ENCODE peak calls at places on chromosomes 11 and 22, in four cellular contexts. M, X, F and H are unnamed samples.

GRCh38 chr11:57920971-57921370 is 102.7 kb upstream of the OR9Q1 start:
- DNase-seq in F (no peak), M (no peak), X (no peak), H (no peak)

GRCh38 chr11:113114452-113115027 is 153.3 kb downstream of the NCAM1 start:
- DNase-seq in X (no peak), F (no peak), M (peak; percentile 27), H (peak; percentile 21)

GRCh38 chr11:13276454-13276851 is 1.1 kb upstream of the BMAL1 start:
- DNase-seq in F (no peak), X (no peak), M (peak; percentile 18), H (no peak)

GRCh38 chr11:6204708-6205107 is 649 bp upstream of the C11orf42 start:
- DNase-seq in M (no peak), X (no peak), F (no peak), H (no peak)

GRCh38 chr22:40412441-40412840 is 42.0 kb downstream of the SGSM3 start:
- DNase-seq in X (no peak), F (peak; percentile 83), M (no peak), H (peak; percentile 84)

GRCh38 chr22:19700790-19701419 is 13.4 kb upstream of the SEPTIN5 start:
- DNase-seq in M (no peak), F (no peak), X (no peak), H (no peak)

GRCh38 chr11:91981995-91982394 is 242.6 kb upstream of the FAT3 start:
- DNase-seq in F (no peak), M (peak; percentile 36), X (no peak), H (no peak)

GRCh38 chr11:6742260-6742659 is 29.5 kb downstream of the OR2AG2 start:
- DNase-seq in M (no peak), F (no peak), X (no peak), H (no peak)

GRCh38 chr11:26330255-26330654 is 1.7 kb upstream of the ANO3 start:
- DNase-seq in F (no peak), M (no peak), X (no peak), H (no peak)

GRCh38 chr11:69524291-69524882 is 42.9 kb downstream of the LINC01488 start:
- DNase-seq in X (no peak), M (no peak), F (no peak), H (no peak)

GRCh38 chr11:44518968-44519550 is 46.4 kb upstream of the CD82 start:
- DNase-seq in M (no peak), X (no peak), F (no peak), H (no peak)

GRCh38 chr11:134654161-134654915 is 242.3 kb upstream of the B3GAT1 start:
- DNase-seq in X (no peak), F (no peak), M (no peak), H (no peak)

GRCh38 chr11:35214792-35215193 is 75.8 kb downstream of the CD44 start:
- DNase-seq in F (no peak), M (no peak), X (peak; percentile 74), H (no peak)

GRCh38 chr11:12526789-12527188 is 147.4 kb upstream of the TEAD1 start:
- DNase-seq in M (no peak), F (no peak), X (no peak), H (no peak)

GRCh38 chr11:15821471-15821870 is 534.9 kb downstream of the SOX6 start:
- DNase-seq in M (no peak), X (no peak), F (no peak), H (no peak)

GRCh38 chr11:16776716-16777115 is 38.3 kb downstream of the C11orf58 start:
- DNase-seq in M (no peak), X (no peak), F (no peak), H (no peak)

GRCh38 chr11:27524155-27524554 is 17.6 kb upstream of the LIN7C start:
- DNase-seq in F (no peak), X (peak; percentile 35), M (no peak), H (no peak)

GRCh38 chr22:35411112-35411511 is 11.2 kb downstream of the MCM5 start:
- DNase-seq in X (no peak), M (peak; percentile 29), F (peak; percentile 67), H (peak; percentile 82)

GRCh38 chr11:125773516-125773915 is 5.1 kb downstream of the PATE2 start:
- DNase-seq in F (no peak), M (no peak), X (no peak), H (no peak)

GRCh38 chr11:115676206-115676605 is 172.0 kb upstream of the CADM1 start:
- DNase-seq in F (no peak), M (no peak), X (no peak), H (peak; percentile 16)

GRCh38 chr11:10490032-10490397 is 35.0 kb downstream of the AMPD3 start:
- DNase-seq in M (no peak), X (no peak), F (no peak), H (no peak)

GRCh38 chr11:118111744-118112035 is 24.9 kb upstream of the SMIM35 start:
- DNase-seq in M (no peak), X (no peak), F (no peak), H (no peak)

DNA sequence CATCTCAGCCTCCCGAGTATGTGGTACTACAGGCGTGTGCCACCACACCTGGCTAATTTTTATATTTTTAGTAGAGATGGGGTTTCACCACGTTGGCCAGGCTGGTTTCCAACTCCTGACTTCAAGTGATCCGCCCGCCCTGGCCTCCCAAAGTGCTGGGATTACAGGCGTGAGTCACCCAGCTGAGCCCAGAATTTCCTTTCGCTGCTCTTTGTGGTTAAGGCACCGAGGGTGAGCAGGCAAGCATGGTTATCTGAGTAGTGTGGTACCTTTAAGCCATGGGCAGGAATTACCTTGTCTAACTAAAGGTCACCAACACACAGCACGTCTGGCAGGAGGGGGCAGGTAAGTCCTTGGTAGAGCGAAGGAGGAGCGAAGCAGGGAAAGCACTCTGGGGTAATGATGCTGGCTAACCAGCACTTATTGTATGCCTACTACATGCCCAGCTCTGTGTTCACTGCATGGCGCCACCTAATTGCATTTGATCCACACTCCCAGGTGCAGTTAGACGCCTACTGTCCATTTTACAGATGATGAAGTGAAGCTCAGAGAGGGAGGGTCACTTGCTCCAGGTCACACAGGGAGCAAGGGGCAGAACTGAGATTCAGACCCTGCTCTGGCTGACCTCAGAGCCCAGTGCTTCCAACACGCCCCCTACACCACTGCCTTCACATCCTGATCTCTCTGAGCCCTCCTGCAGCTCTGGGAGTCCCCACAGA is 45.7 kb downstream of the TRIOBP start:
- DNase-seq in X (peak; percentile 96), M (no peak), F (no peak), H (no peak)
- TF ChIP-seq CTCF in X (no peak), M (no peak), F (no peak), H (no peak)

GRCh38 chr11:120565436-120566155 is 54.0 kb downstream of the GRIK4 start:
- DNase-seq in M (no peak), X (no peak), F (no peak), H (no peak)
- H3K4me3 ChIP-seq in M (no peak overlapping the region), X (no peak overlapping the region), F (no peak overlapping the region), H (no peak overlapping the region)

GRCh38 chr11:109864834-109865557 is 228.2 kb upstream of the ZC3H12C start:
- DNase-seq in F (no peak), M (no peak), X (no peak), H (peak; percentile 40)

GRCh38 chr11:109864161-109864661 is 229.0 kb upstream of the ZC3H12C start:
- DNase-seq in M (no peak), X (peak; percentile 75), F (peak; percentile 80), H (peak; percentile 82)

GRCh38 chr11:109862808-109863207 is 230.4 kb upstream of the ZC3H12C start:
- DNase-seq in X (no peak), F (no peak), M (no peak), H (no peak)

GRCh38 chr11:109867784-109868183 is 225.4 kb upstream of the ZC3H12C start:
- DNase-seq in M (no peak), X (no peak), F (no peak), H (no peak)

GRCh38 chr11:109865558-109866186 is 227.5 kb upstream of the ZC3H12C start:
- DNase-seq in F (no peak), M (no peak), X (no peak), H (peak; percentile 32)
- TF ChIP-seq CTCF in F (no peak), M (no peak), X (peak; percentile 57), H (no peak)

DNA sequence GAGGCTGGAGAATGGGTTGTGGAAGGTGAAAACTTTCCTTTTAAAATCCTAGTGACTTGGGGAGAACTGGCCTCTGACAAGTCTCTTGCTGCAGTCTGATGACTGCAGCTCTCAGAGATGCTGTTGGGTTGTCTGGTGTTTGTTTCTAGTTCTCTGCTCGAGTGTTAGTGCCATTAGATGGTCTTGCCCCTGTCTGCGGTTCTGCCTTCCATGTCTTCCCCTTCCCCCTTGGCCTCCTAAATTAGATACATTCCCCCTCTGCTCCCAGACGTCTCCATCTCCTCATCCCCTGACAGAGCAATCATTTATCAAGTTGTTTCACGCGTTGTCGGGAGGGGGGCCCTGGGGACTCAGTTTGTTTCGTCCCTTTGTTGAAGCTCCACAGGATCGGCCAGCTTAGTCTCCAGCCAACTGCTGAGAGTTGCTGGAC is 67.7 kb downstream of the CECR2 start:
- DNase-seq in M (no peak), X (no peak), F (no peak), H (no peak)
- H3K4me3 ChIP-seq in M (no peak overlapping the region), X (no peak overlapping the region), F (no peak overlapping the region), H (no peak overlapping the region)